ENCODE peak calls at places on chromosomes 3 and 15, in five cellular contexts. One of them, this sample, is unnamed.

GRCh38 chr3:27681249-27681748 is 40.8 kb downstream of the EOMES start:
- DNase-seq in HepG2: peak
- DNase-seq in H1: no peak
- DNase-seq in prostate gland: peak
- DNase-seq in sigmoid colon: no peak
- DNase-seq in this sample: no peak

GRCh38 chr15:29570931-29571727 is 251.1 kb downstream of the TJP1 start:
- DNase-seq in H1: peak
- DNase-seq in HepG2: no peak
- DNase-seq in sigmoid colon: no peak
- DNase-seq in prostate gland: no peak
- DNase-seq in this sample: no peak

GRCh38 chr15:62726461-62726860 is 316.1 kb upstream of the TPM1 start:
- DNase-seq in HepG2: no peak
- DNase-seq in prostate gland: no peak
- DNase-seq in H1: no peak
- DNase-seq in sigmoid colon: no peak
- DNase-seq in this sample: no peak

GRCh38 chr15:25862087-25862468 is 1.0 kb downstream of the ATP10A start:
- DNase-seq in HepG2: no peak
- DNase-seq in sigmoid colon: peak
- DNase-seq in prostate gland: peak
- DNase-seq in H1: no peak
- DNase-seq in this sample: no peak

GRCh38 chr3:186365202-186365974 is 3.4 kb upstream of the DGKG start:
- DNase-seq in prostate gland: no peak
- DNase-seq in H1: no peak
- DNase-seq in HepG2: no peak
- DNase-seq in sigmoid colon: peak
- DNase-seq in this sample: no peak

GRCh38 chr3:44198265-44198956 is 43.3 kb upstream of the TOPAZ1 start:
- DNase-seq in HepG2: peak
- DNase-seq in H1: peak
- DNase-seq in sigmoid colon: no peak
- DNase-seq in prostate gland: peak
- DNase-seq in this sample: peak

GRCh38 chr3:184643442-184643841 is 68.4 kb downstream of the MAGEF1 start:
- DNase-seq in prostate gland: no peak
- DNase-seq in H1: no peak
- DNase-seq in HepG2: no peak
- DNase-seq in sigmoid colon: no peak
- DNase-seq in this sample: no peak

GRCh38 chr3:146594843-146595482 is 10.2 kb downstream of the PLSCR5 start:
- DNase-seq in sigmoid colon: no peak
- DNase-seq in HepG2: peak
- DNase-seq in prostate gland: no peak
- DNase-seq in H1: no peak
- DNase-seq in this sample: peak

GRCh38 chr3:193833592-193833991 is 240.6 kb downstream of the OPA1 start:
- DNase-seq in H1: no peak
- DNase-seq in sigmoid colon: no peak
- DNase-seq in HepG2: no peak
- DNase-seq in prostate gland: no peak
- DNase-seq in this sample: peak

GRCh38 chr3:185071401-185071800 is 81.5 kb downstream of the C3orf70 start:
- DNase-seq in sigmoid colon: no peak
- DNase-seq in H1: peak
- DNase-seq in HepG2: no peak
- DNase-seq in prostate gland: no peak
- DNase-seq in this sample: no peak

GRCh38 chr3:10783360-10784346 is 32.4 kb upstream of the SLC6A11 start:
- DNase-seq in sigmoid colon: no peak
- DNase-seq in H1: peak
- DNase-seq in prostate gland: no peak
- DNase-seq in HepG2: peak
- DNase-seq in this sample: no peak

GRCh38 chr15:101458908-101459578 is 30.5 kb downstream of the PCSK6 start:
- DNase-seq in HepG2: no peak
- DNase-seq in sigmoid colon: peak
- DNase-seq in H1: no peak
- DNase-seq in prostate gland: no peak
- DNase-seq in this sample: peak

GRCh38 chr15:88873786-88874185 is 21.6 kb downstream of the HAPLN3 start:
- DNase-seq in sigmoid colon: no peak
- DNase-seq in prostate gland: no peak
- DNase-seq in H1: no peak
- DNase-seq in HepG2: no peak
- DNase-seq in this sample: no peak

GRCh38 chr3:69143605-69144004 is 21.2 kb upstream of the LMOD3 start:
- DNase-seq in H1: no peak
- DNase-seq in prostate gland: no peak
- DNase-seq in sigmoid colon: no peak
- DNase-seq in HepG2: no peak
- DNase-seq in this sample: no peak

DNA sequence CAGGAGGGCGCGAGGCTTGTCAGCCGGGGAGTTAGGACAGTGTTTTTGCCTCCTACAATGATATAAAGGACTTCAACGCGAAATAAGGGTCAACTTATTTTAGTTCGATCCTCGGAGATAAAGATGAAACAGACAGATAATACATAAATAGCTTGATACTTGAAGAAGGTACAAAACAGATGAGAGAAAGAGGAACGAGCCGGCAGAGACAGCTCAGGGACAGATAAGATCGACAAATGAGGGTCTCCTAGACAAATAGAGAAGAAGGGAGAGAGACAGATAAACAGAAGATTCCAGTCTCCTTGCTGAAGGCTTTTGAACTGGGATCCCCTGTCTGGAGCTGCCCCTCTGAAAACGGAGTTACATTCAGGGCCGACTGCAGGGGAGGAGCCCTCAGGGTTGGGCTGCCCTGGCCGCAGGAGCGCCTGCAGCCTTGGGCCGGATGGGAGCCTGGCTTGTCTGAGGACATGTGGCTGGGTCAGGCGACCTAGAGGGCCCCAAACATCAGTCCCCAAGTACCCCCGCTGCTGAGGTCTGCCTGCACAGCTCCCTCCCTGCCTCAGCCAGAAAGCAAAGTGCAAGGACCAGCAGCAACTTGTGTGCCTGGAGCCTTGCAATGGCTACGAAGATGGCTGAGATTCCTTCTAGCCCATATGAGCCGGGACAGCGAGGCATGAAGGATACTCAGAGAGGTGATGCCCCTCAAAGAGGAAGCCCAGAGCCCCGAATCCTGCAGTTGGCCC is 981 bp upstream of the SKOR1 start:
- DNase-seq in HepG2: no peak
- DNase-seq in H1: peak
- DNase-seq in prostate gland: no peak
- DNase-seq in sigmoid colon: no peak
- DNase-seq in this sample: peak
- TF ChIP-seq CTCF in HepG2: no peak
- TF ChIP-seq CTCF in H1: no peak
- TF ChIP-seq CTCF in prostate gland: no peak
- TF ChIP-seq CTCF in sigmoid colon: no peak
- TF ChIP-seq CTCF in this sample: no peak

GRCh38 chr15:61011576-61012336 is 217.3 kb downstream of the RORA start:
- DNase-seq in H1: no peak
- DNase-seq in prostate gland: no peak
- DNase-seq in sigmoid colon: no peak
- DNase-seq in HepG2: no peak
- DNase-seq in this sample: no peak

GRCh38 chr15:61018083-61018482 is 211.0 kb downstream of the RORA start:
- DNase-seq in sigmoid colon: no peak
- DNase-seq in HepG2: no peak
- DNase-seq in H1: no peak
- DNase-seq in prostate gland: no peak
- DNase-seq in this sample: no peak

GRCh38 chr15:61013146-61013545 is 216.0 kb downstream of the RORA start:
- DNase-seq in sigmoid colon: no peak
- DNase-seq in HepG2: no peak
- DNase-seq in H1: no peak
- DNase-seq in prostate gland: peak
- DNase-seq in this sample: no peak

GRCh38 chr15:61016087-61016486 is 213.0 kb downstream of the RORA start:
- DNase-seq in H1: no peak
- DNase-seq in HepG2: no peak
- DNase-seq in prostate gland: no peak
- DNase-seq in sigmoid colon: no peak
- DNase-seq in this sample: no peak
- TF ChIP-seq POLR2A in H1: no peak
- TF ChIP-seq POLR2A in HepG2: no peak
- TF ChIP-seq POLR2A in prostate gland: no peak
- TF ChIP-seq POLR2A in sigmoid colon: no peak
- TF ChIP-seq POLR2A in this sample: no peak

GRCh38 chr15:40600956-40601355 is 6.9 kb downstream of the KNL1 start:
- DNase-seq in HepG2: no peak
- DNase-seq in sigmoid colon: no peak
- DNase-seq in prostate gland: no peak
- DNase-seq in H1: no peak
- DNase-seq in this sample: no peak

GRCh38 chr15:40598126-40598525 is 4.1 kb downstream of the KNL1 start:
- DNase-seq in sigmoid colon: no peak
- DNase-seq in HepG2: no peak
- DNase-seq in H1: no peak
- DNase-seq in prostate gland: no peak
- DNase-seq in this sample: no peak

GRCh38 chr15:40598672-40599071 is 4.6 kb downstream of the KNL1 start:
- DNase-seq in HepG2: no peak
- DNase-seq in sigmoid colon: no peak
- DNase-seq in H1: no peak
- DNase-seq in prostate gland: no peak
- DNase-seq in this sample: no peak

GRCh38 chr15:40603935-40604334 is 9.9 kb downstream of the KNL1 start:
- DNase-seq in H1: no peak
- DNase-seq in HepG2: no peak
- DNase-seq in sigmoid colon: no peak
- DNase-seq in prostate gland: no peak
- DNase-seq in this sample: no peak
- TF ChIP-seq POLR2AphosphoS5 in H1: no peak
- TF ChIP-seq POLR2AphosphoS5 in HepG2: no peak
- TF ChIP-seq POLR2AphosphoS5 in sigmoid colon: no peak
- TF ChIP-seq POLR2AphosphoS5 in prostate gland: no peak
- TF ChIP-seq POLR2AphosphoS5 in this sample: no peak

GRCh38 chr3:148955544-148956346 is 35.6 kb upstream of the GYG1 start:
- DNase-seq in H1: peak
- DNase-seq in prostate gland: peak
- DNase-seq in HepG2: peak
- DNase-seq in sigmoid colon: peak
- DNase-seq in this sample: no peak

GRCh38 chr3:148958681-148959080 is 32.7 kb upstream of the GYG1 start:
- DNase-seq in sigmoid colon: no peak
- DNase-seq in prostate gland: no peak
- DNase-seq in H1: no peak
- DNase-seq in HepG2: no peak
- DNase-seq in this sample: no peak

GRCh38 chr3:148954981-148955380 is 36.4 kb upstream of the GYG1 start:
- DNase-seq in prostate gland: no peak
- DNase-seq in H1: no peak
- DNase-seq in HepG2: no peak
- DNase-seq in sigmoid colon: no peak
- DNase-seq in this sample: no peak

GRCh38 chr3:148953094-148953493 is 38.2 kb upstream of the GYG1 start:
- DNase-seq in HepG2: no peak
- DNase-seq in sigmoid colon: no peak
- DNase-seq in prostate gland: no peak
- DNase-seq in H1: no peak
- DNase-seq in this sample: no peak

DNA sequence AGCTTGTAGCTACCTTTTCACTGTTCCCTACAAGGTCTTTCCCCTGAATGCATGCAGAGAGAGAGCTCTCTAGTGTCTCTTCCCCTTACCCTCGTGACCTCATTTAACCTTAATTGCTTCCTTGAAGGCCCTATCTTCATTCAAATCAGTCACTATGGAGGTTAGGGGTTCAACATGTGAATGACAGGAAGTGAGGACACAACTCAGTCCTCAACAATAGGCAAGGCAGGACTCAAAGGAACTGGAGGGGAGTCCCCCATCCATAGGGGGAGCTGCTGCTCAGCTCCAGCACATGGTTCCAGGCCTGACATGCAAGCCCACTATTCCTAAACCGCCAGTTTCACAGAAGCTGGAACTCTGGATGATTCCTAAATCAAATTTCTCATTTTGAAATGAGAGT is 33.8 kb upstream of the GYG1 start:
- DNase-seq in prostate gland: no peak
- DNase-seq in HepG2: peak
- DNase-seq in sigmoid colon: no peak
- DNase-seq in H1: peak
- DNase-seq in this sample: no peak
- TF ChIP-seq CTCF in prostate gland: no peak
- TF ChIP-seq CTCF in HepG2: peak
- TF ChIP-seq CTCF in sigmoid colon: no peak
- TF ChIP-seq CTCF in H1: peak
- TF ChIP-seq CTCF in this sample: no peak

GRCh38 chr3:128151758-128152274 is 1.5 kb upstream of the EEFSEC start:
- DNase-seq in sigmoid colon: no peak
- DNase-seq in HepG2: peak
- DNase-seq in H1: no peak
- DNase-seq in prostate gland: no peak
- DNase-seq in this sample: no peak

GRCh38 chr3:128149632-128150031 is 3.6 kb upstream of the EEFSEC start:
- DNase-seq in H1: no peak
- DNase-seq in HepG2: no peak
- DNase-seq in sigmoid colon: peak
- DNase-seq in prostate gland: no peak
- DNase-seq in this sample: no peak

GRCh38 chr3:128152419-128153155 is 694 bp upstream of the EEFSEC start:
- DNase-seq in sigmoid colon: no peak
- DNase-seq in prostate gland: no peak
- DNase-seq in HepG2: peak
- DNase-seq in H1: no peak
- DNase-seq in this sample: no peak

GRCh38 chr3:128155614-128156360 is 2.5 kb downstream of the EEFSEC start:
- DNase-seq in prostate gland: no peak
- DNase-seq in HepG2: no peak
- DNase-seq in H1: no peak
- DNase-seq in sigmoid colon: no peak
- DNase-seq in this sample: no peak

GRCh38 chr3:128153156-128154011 is at the start of gene EEFSEC:
- DNase-seq in H1: peak
- DNase-seq in HepG2: peak
- DNase-seq in prostate gland: peak
- DNase-seq in sigmoid colon: peak
- DNase-seq in this sample: peak
- TF ChIP-seq POLR2A in H1: peak
- TF ChIP-seq POLR2A in HepG2: peak
- TF ChIP-seq POLR2A in prostate gland: no peak
- TF ChIP-seq POLR2A in sigmoid colon: no peak
- TF ChIP-seq POLR2A in this sample: no peak